ENCODE peak calls at places on chromosomes 2 and 18, in six cellular contexts. S is suprapubic skin, B is IMR-90, C is Peyer's patch, I is HepG2, F is uterus. M is an unnamed sample.

GRCh38 chr2:147696426-147696825 is 148.4 kb upstream of the ACVR2A start:
- DNase-seq in I (no peak), S (no peak), B (no peak), F (no peak), C (no peak), M (no peak)

GRCh38 chr18:36128907-36129299 is 237 bp downstream of the SLC39A6 start:
- DNase-seq in F (no peak), B (no peak), S (peak), I (no peak), C (no peak), M (no peak)

GRCh38 chr2:215107229-215108056 is 31.0 kb downstream of the ABCA12 start:
- DNase-seq in C (no peak), B (no peak), F (no peak), I (no peak), S (no peak), M (peak)

GRCh38 chr18:58569490-58569911 is 59.4 kb downstream of the ALPK2 start:
- DNase-seq in F (no peak), I (peak), S (no peak), B (no peak), C (no peak), M (no peak)

GRCh38 chr2:208245746-208246145 is 9.1 kb downstream of the IDH1 start:
- DNase-seq in C (no peak), I (no peak), B (no peak), F (no peak), S (no peak), M (no peak)

GRCh38 chr2:66427219-66427768 is 7.6 kb upstream of the MEIS1 start:
- DNase-seq in I (peak), B (no peak), S (no peak), C (no peak), F (no peak), M (no peak)

GRCh38 chr18:31679133-31679731 is 5.1 kb downstream of the B4GALT6 start:
- DNase-seq in S (no peak), C (no peak), F (no peak), I (no peak), B (peak), M (no peak)

GRCh38 chr2:188523901-188524300 is 232.2 kb downstream of the GULP1 start:
- DNase-seq in C (no peak), I (no peak), S (no peak), F (no peak), B (peak), M (no peak)

GRCh38 chr2:161136696-161137324 is 23.4 kb upstream of the TANK start:
- DNase-seq in S (no peak), F (no peak), I (no peak), B (peak), C (no peak), M (no peak)
- TF ChIP-seq POLR2A in S (peak), F (peak), I (no peak), B (no peak), C (peak), M (peak)

GRCh38 chr18:13271512-13271911 is 53.0 kb downstream of the LDLRAD4 start:
- DNase-seq in S (no peak), B (no peak), I (peak), F (no peak), C (no peak), M (no peak)
- H3K27ac ChIP-seq in S (no peak), B (no peak), I (no peak), F (no peak), C (no peak), M (peak)

GRCh38 chr18:37524546-37525301 is 40.9 kb downstream of the CELF4 start:
- DNase-seq in C (no peak), S (no peak), I (no peak), F (no peak), B (no peak), M (no peak)
- TF ChIP-seq CTCF in C (no peak), S (no peak), I (no peak), F (no peak), B (no peak), M (no peak)

GRCh38 chr2:165425556-165425955 is 43.9 kb upstream of the CSRNP3 start:
- DNase-seq in F (no peak), I (no peak), B (no peak), S (no peak), C (no peak), M (no peak)

GRCh38 chr2:165428996-165429395 is 40.5 kb upstream of the CSRNP3 start:
- DNase-seq in S (no peak), F (no peak), I (no peak), C (no peak), B (no peak), M (no peak)

GRCh38 chr2:165423081-165423480 is 46.4 kb upstream of the CSRNP3 start:
- DNase-seq in S (no peak), C (no peak), B (no peak), F (no peak), I (no peak), M (no peak)

GRCh38 chr2:165432234-165432966 is 37.1 kb upstream of the CSRNP3 start:
- DNase-seq in I (no peak), B (no peak), S (no peak), C (no peak), F (no peak), M (no peak)

DNA sequence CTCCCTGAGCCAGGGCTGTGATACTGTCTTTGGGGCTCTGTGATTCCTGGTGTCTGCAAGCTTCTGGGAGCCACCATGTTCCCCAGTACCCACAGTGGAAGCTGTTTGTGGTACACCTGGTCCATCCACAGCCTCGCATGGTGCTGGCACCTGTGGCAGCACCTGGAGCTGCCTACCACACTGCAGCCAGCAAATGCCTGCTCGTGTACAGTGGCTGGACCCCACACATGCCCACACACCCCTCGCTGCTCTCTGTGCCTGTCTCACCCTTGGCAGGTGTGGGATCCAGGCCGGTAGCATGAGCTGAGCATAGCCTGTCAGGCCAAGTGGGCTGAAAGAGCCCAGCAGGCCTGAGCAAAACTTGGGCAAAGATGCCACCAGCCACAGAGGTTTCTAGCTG is 41.8 kb upstream of the CSRNP3 start:
- DNase-seq in S (no peak), F (no peak), C (no peak), I (no peak), B (no peak), M (no peak)
- TF ChIP-seq POLR2A in S (no peak), F (no peak), C (no peak), I (no peak), B (no peak), M (no peak)

M was measured in breast epithelium.